ENCODE peak calls at places on chromosome 16, in seven cellular contexts. One of them, this sample, is unnamed.

GRCh38 chr16:78748471-78748929 is 649.0 kb downstream of the WWOX start:
- DNase-seq in suprapubic skin: no peak
- DNase-seq in K562: no peak
- DNase-seq in GM12878: no peak
- DNase-seq in transverse colon: no peak
- DNase-seq in sigmoid colon: no peak
- DNase-seq in stomach: no peak
- DNase-seq in this sample: no peak

GRCh38 chr16:55284718-55285099 is 39.3 kb upstream of the IRX6 start:
- DNase-seq in transverse colon: no peak
- DNase-seq in K562: no peak
- DNase-seq in suprapubic skin: no peak
- DNase-seq in stomach: no peak
- DNase-seq in sigmoid colon: no peak
- DNase-seq in GM12878: no peak
- DNase-seq in this sample: no peak

GRCh38 chr16:72291531-72291981 is 119.6 kb upstream of the PMFBP1 start:
- DNase-seq in stomach: no peak
- DNase-seq in sigmoid colon: no peak
- DNase-seq in K562: no peak
- DNase-seq in suprapubic skin: no peak
- DNase-seq in GM12878: no peak
- DNase-seq in transverse colon: no peak
- DNase-seq in this sample: no peak

GRCh38 chr16:9077001-9077809 is 14.2 kb upstream of the HAPSTR1 start:
- DNase-seq in transverse colon: no peak
- DNase-seq in suprapubic skin: no peak
- DNase-seq in sigmoid colon: no peak
- DNase-seq in GM12878: no peak
- DNase-seq in K562: peak
- DNase-seq in stomach: no peak
- DNase-seq in this sample: no peak

GRCh38 chr16:19882186-19882585 is 2.5 kb downstream of the GPRC5B start:
- DNase-seq in sigmoid colon: no peak
- DNase-seq in transverse colon: no peak
- DNase-seq in suprapubic skin: no peak
- DNase-seq in GM12878: no peak
- DNase-seq in K562: no peak
- DNase-seq in stomach: no peak
- DNase-seq in this sample: no peak

GRCh38 chr16:55323637-55324490 is at the start of gene IRX6:
- DNase-seq in suprapubic skin: peak
- DNase-seq in sigmoid colon: no peak
- DNase-seq in stomach: no peak
- DNase-seq in transverse colon: no peak
- DNase-seq in GM12878: no peak
- DNase-seq in K562: peak
- DNase-seq in this sample: no peak

GRCh38 chr16:29821663-29822115 is 1.4 kb downstream of the MVP start:
- DNase-seq in suprapubic skin: no peak
- DNase-seq in K562: no peak
- DNase-seq in GM12878: no peak
- DNase-seq in sigmoid colon: no peak
- DNase-seq in transverse colon: peak
- DNase-seq in stomach: peak
- DNase-seq in this sample: no peak

GRCh38 chr16:65178151-65178550 is 56.3 kb upstream of the CDH11 start:
- DNase-seq in sigmoid colon: no peak
- DNase-seq in GM12878: no peak
- DNase-seq in stomach: no peak
- DNase-seq in suprapubic skin: no peak
- DNase-seq in transverse colon: no peak
- DNase-seq in K562: no peak
- DNase-seq in this sample: no peak

GRCh38 chr16:14186007-14186953 is 115.2 kb downstream of the MRTFB start:
- DNase-seq in GM12878: no peak
- DNase-seq in sigmoid colon: no peak
- DNase-seq in transverse colon: no peak
- DNase-seq in K562: no peak
- DNase-seq in suprapubic skin: no peak
- DNase-seq in stomach: no peak
- DNase-seq in this sample: no peak

GRCh38 chr16:23079683-23080221 is 69.5 kb downstream of the USP31 start:
- DNase-seq in sigmoid colon: no peak
- DNase-seq in GM12878: no peak
- DNase-seq in K562: no peak
- DNase-seq in stomach: no peak
- DNase-seq in suprapubic skin: no peak
- DNase-seq in transverse colon: peak
- DNase-seq in this sample: no peak

GRCh38 chr16:12573300-12573699 is 230.4 kb downstream of the CPPED1 start:
- DNase-seq in sigmoid colon: peak
- DNase-seq in transverse colon: peak
- DNase-seq in stomach: no peak
- DNase-seq in K562: no peak
- DNase-seq in suprapubic skin: no peak
- DNase-seq in GM12878: peak
- DNase-seq in this sample: no peak

GRCh38 chr16:88957887-88958577 is 19.0 kb downstream of the CBFA2T3 start:
- DNase-seq in suprapubic skin: no peak
- DNase-seq in GM12878: no peak
- DNase-seq in sigmoid colon: no peak
- DNase-seq in stomach: no peak
- DNase-seq in transverse colon: no peak
- DNase-seq in K562: no peak
- DNase-seq in this sample: no peak

GRCh38 chr16:50909831-50910697 is 168.2 kb downstream of the CYLD start:
- DNase-seq in sigmoid colon: no peak
- DNase-seq in GM12878: no peak
- DNase-seq in transverse colon: no peak
- DNase-seq in K562: no peak
- DNase-seq in suprapubic skin: no peak
- DNase-seq in stomach: no peak
- DNase-seq in this sample: no peak

GRCh38 chr16:8581923-8582580 is 8.3 kb downstream of the TMEM114 start:
- DNase-seq in K562: no peak
- DNase-seq in transverse colon: peak
- DNase-seq in stomach: no peak
- DNase-seq in suprapubic skin: no peak
- DNase-seq in sigmoid colon: peak
- DNase-seq in GM12878: no peak
- DNase-seq in this sample: no peak

GRCh38 chr16:85064186-85064585 is 36.6 kb downstream of the KIAA0513 start:
- DNase-seq in GM12878: no peak
- DNase-seq in transverse colon: no peak
- DNase-seq in suprapubic skin: no peak
- DNase-seq in sigmoid colon: no peak
- DNase-seq in stomach: no peak
- DNase-seq in K562: no peak
- DNase-seq in this sample: no peak

GRCh38 chr16:74169687-74170522 is 126.7 kb upstream of the PSMD7 start:
- DNase-seq in sigmoid colon: no peak
- DNase-seq in suprapubic skin: no peak
- DNase-seq in stomach: no peak
- DNase-seq in GM12878: no peak
- DNase-seq in transverse colon: no peak
- DNase-seq in K562: no peak
- DNase-seq in this sample: no peak

GRCh38 chr16:79605999-79606398 is 5.5 kb upstream of the MAF start:
- DNase-seq in suprapubic skin: no peak
- DNase-seq in stomach: no peak
- DNase-seq in transverse colon: no peak
- DNase-seq in K562: no peak
- DNase-seq in GM12878: no peak
- DNase-seq in sigmoid colon: no peak
- DNase-seq in this sample: no peak

GRCh38 chr16:9112166-9112843 is 20.9 kb downstream of the HAPSTR1 start:
- DNase-seq in GM12878: no peak
- DNase-seq in sigmoid colon: no peak
- DNase-seq in stomach: no peak
- DNase-seq in suprapubic skin: no peak
- DNase-seq in transverse colon: no peak
- DNase-seq in K562: no peak
- DNase-seq in this sample: no peak

GRCh38 chr16:23080329-23080728 is 68.9 kb downstream of the USP31 start:
- DNase-seq in K562: peak
- DNase-seq in sigmoid colon: no peak
- DNase-seq in GM12878: no peak
- DNase-seq in suprapubic skin: no peak
- DNase-seq in stomach: no peak
- DNase-seq in transverse colon: no peak
- DNase-seq in this sample: no peak

DNA sequence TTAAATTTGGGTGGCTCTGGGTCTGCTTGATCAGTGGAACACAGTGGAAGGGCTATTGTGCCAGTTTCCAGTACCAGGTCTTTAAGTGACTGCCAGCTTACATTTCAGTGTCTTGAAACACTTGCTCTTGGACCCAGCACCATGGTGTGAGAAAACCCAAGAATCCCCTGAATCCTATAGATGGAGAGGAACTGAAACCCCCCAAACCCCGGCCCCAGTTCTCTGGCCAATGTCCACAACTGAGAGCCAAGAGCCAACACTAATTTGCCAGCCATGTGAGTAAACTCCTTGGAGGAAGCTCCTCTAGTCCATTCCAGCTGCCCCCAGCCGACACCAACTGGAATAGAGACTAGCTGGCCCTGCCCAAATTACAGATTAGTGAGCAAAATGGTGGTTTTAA is 2.4 kb upstream of the ARL2BP start:
- DNase-seq in stomach: no peak
- DNase-seq in transverse colon: no peak
- DNase-seq in K562: no peak
- DNase-seq in sigmoid colon: no peak
- DNase-seq in suprapubic skin: no peak
- DNase-seq in GM12878: no peak
- DNase-seq in this sample: no peak
- TF ChIP-seq POLR2AphosphoS5 in stomach: no peak
- TF ChIP-seq POLR2AphosphoS5 in transverse colon: no peak
- TF ChIP-seq POLR2AphosphoS5 in K562: no peak
- TF ChIP-seq POLR2AphosphoS5 in sigmoid colon: no peak
- TF ChIP-seq POLR2AphosphoS5 in suprapubic skin: no peak
- TF ChIP-seq POLR2AphosphoS5 in GM12878: peak
- TF ChIP-seq POLR2AphosphoS5 in this sample: no peak

DNA sequence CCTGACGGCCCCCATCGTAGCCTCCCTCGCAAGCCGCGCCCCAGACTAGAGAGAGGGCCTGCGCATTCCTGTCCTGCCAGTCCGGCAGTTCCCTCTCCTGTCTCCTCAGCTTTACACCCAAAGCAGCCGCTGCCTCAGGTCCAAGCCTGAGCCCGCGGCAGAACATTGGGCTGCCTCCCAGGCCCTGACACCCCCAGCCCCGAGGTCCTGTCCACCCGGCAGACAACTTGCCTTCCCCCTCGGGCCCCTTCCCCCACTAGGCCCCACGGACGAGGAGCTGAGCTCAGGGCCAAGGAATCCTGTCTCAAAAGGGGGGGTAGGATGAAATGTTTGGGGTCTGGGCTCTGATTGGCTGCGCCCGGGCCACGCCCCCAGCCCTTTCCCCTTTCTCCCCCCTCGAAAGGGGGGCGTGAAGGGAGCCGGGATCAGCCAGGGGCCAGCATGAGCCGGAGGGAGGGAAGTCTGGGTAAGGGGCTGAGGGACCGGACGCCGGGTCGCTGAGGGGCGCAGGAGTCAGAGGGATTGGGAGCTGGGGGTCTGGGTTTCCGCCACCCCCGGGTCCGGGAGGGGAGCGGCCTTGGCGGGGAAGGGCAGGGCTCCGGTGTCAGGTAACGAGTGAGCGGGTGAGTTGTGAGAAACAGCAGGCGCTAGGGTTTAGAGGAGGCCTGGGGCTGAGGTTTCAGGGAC is at the start of gene CTF1:
- DNase-seq in stomach: peak
- DNase-seq in suprapubic skin: peak
- DNase-seq in GM12878: no peak
- DNase-seq in K562: peak
- DNase-seq in transverse colon: peak
- DNase-seq in sigmoid colon: peak
- DNase-seq in this sample: peak
- TF ChIP-seq EP300 in stomach: peak
- TF ChIP-seq EP300 in suprapubic skin: peak
- TF ChIP-seq EP300 in GM12878: no peak
- TF ChIP-seq EP300 in K562: no peak
- TF ChIP-seq EP300 in transverse colon: no peak
- TF ChIP-seq EP300 in sigmoid colon: no peak
- TF ChIP-seq EP300 in this sample: no peak

DNA sequence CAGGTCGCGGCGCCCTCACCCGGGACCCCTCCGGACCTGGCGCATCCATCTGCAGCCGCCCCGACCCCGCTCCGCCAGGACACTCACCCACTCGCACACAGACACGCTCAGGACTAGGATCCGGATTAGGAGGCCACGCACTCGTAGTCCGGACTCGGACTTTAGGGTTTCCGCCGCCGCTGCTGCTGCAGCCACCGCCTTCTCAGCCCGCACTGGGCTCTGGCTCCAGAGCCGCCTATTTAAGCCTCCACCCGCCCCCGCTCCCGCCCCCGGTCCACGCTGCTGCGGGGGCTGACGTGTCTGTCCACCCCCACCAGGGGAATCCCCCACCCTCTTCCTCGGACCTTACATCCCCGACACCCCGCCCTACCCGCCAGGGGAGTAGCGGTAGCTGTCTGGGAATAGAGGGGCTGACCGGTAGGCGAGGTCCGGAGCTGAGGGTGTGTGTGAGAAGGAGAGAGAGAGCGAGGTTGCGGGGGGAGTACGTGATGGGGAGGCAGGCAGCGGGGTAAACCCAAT is at the start of gene RRAD:
- DNase-seq in transverse colon: peak
- DNase-seq in suprapubic skin: no peak
- DNase-seq in sigmoid colon: peak
- DNase-seq in stomach: no peak
- DNase-seq in K562: peak
- DNase-seq in GM12878: no peak
- DNase-seq in this sample: no peak
- TF ChIP-seq POLR2AphosphoS5 in transverse colon: peak
- TF ChIP-seq POLR2AphosphoS5 in suprapubic skin: no peak
- TF ChIP-seq POLR2AphosphoS5 in sigmoid colon: no peak
- TF ChIP-seq POLR2AphosphoS5 in stomach: peak
- TF ChIP-seq POLR2AphosphoS5 in K562: no peak
- TF ChIP-seq POLR2AphosphoS5 in GM12878: no peak
- TF ChIP-seq POLR2AphosphoS5 in this sample: peak

GRCh38 chr16:4926928-4927327 is 10.0 kb downstream of the PPL start:
- DNase-seq in stomach: no peak
- DNase-seq in transverse colon: no peak
- DNase-seq in sigmoid colon: no peak
- DNase-seq in GM12878: no peak
- DNase-seq in K562: no peak
- DNase-seq in suprapubic skin: no peak
- DNase-seq in this sample: no peak

GRCh38 chr16:4925791-4926190 is 11.2 kb downstream of the PPL start:
- DNase-seq in sigmoid colon: no peak
- DNase-seq in transverse colon: no peak
- DNase-seq in K562: no peak
- DNase-seq in GM12878: no peak
- DNase-seq in suprapubic skin: no peak
- DNase-seq in stomach: no peak
- DNase-seq in this sample: no peak

GRCh38 chr16:4931381-4931780 is 5.6 kb downstream of the PPL start:
- DNase-seq in K562: no peak
- DNase-seq in suprapubic skin: no peak
- DNase-seq in stomach: no peak
- DNase-seq in GM12878: no peak
- DNase-seq in transverse colon: no peak
- DNase-seq in sigmoid colon: no peak
- DNase-seq in this sample: no peak

GRCh38 chr16:4927661-4928060 is 9.3 kb downstream of the PPL start:
- DNase-seq in suprapubic skin: no peak
- DNase-seq in sigmoid colon: no peak
- DNase-seq in transverse colon: no peak
- DNase-seq in K562: no peak
- DNase-seq in stomach: no peak
- DNase-seq in GM12878: no peak
- DNase-seq in this sample: no peak

GRCh38 chr16:4928227-4928626 is 8.7 kb downstream of the PPL start:
- DNase-seq in GM12878: no peak
- DNase-seq in sigmoid colon: no peak
- DNase-seq in suprapubic skin: no peak
- DNase-seq in K562: no peak
- DNase-seq in stomach: no peak
- DNase-seq in transverse colon: no peak
- DNase-seq in this sample: no peak
- TF ChIP-seq EP300 in GM12878: no peak
- TF ChIP-seq EP300 in sigmoid colon: no peak
- TF ChIP-seq EP300 in suprapubic skin: no peak
- TF ChIP-seq EP300 in K562: no peak
- TF ChIP-seq EP300 in stomach: no peak
- TF ChIP-seq EP300 in transverse colon: no peak
- TF ChIP-seq EP300 in this sample: no peak